ENCODE peak calls at places on chromosome 9, in ten cellular contexts. J, K, C, X, D, Y, U, O, M and A are unnamed samples. For H3K4me1 and H3K9me3, the result is how much of the 10 kb centered on the place peaks cover.

GRCh38 chr9:131642496-131643083 is 97.3 kb downstream of the PRRT1B start:
- DNase-seq in J (no peak), K (no peak), C (no peak), X (no peak), D (no peak), Y (no peak), U (no peak), O (no peak), M (no peak), A (no peak)

GRCh38 chr9:71630371-71630770 is 137.9 kb downstream of the CEMIP2 start:
- DNase-seq in J (no peak), K (no peak), C (no peak), X (no peak), D (no peak), Y (no peak), U (no peak), O (no peak), M (peak), A (no peak)

GRCh38 chr9:118652935-118653334 is 716.3 kb downstream of the BRINP1 start:
- DNase-seq in J (no peak), K (no peak), C (no peak), X (no peak), D (no peak), Y (no peak), U (no peak), O (no peak), M (no peak), A (no peak)

GRCh38 chr9:127862075-127863011 is 7.9 kb upstream of the ENG start:
- DNase-seq in J (no peak), K (peak), C (no peak), X (peak), D (peak), Y (no peak), U (no peak), O (peak), M (peak), A (peak)

GRCh38 chr9:127895811-127896210 is 3.6 kb downstream of the ST6GALNAC6 start:
- DNase-seq in J (no peak), K (peak), C (no peak), X (no peak), D (no peak), Y (no peak), U (no peak), O (no peak), M (no peak), A (no peak)

GRCh38 chr9:6506571-6506970 is 93.6 kb downstream of the UHRF2 start:
- DNase-seq in J (no peak), K (no peak), C (peak), X (no peak), D (no peak), Y (peak), U (no peak), O (no peak), M (no peak), A (no peak)

GRCh38 chr9:89359018-89359417 is 40.7 kb downstream of the SECISBP2 start:
- DNase-seq in J (no peak), K (no peak), C (no peak), X (no peak), D (no peak), Y (no peak), U (no peak), O (no peak), M (no peak), A (no peak)

GRCh38 chr9:14351206-14351605 is 37.3 kb upstream of the NFIB start:
- DNase-seq in J (no peak), K (no peak), C (no peak), X (peak), D (no peak), Y (no peak), U (no peak), O (no peak), M (no peak), A (no peak)

GRCh38 chr9:23567756-23568155 is 258.3 kb downstream of the ELAVL2 start:
- DNase-seq in J (no peak), K (no peak), C (no peak), X (no peak), D (no peak), Y (no peak), U (no peak), O (no peak), M (no peak), A (no peak)

GRCh38 chr9:38010918-38011704 is 57.9 kb downstream of the SHB start:
- DNase-seq in J (no peak), K (no peak), C (no peak), X (no peak), D (no peak), Y (no peak), U (no peak), O (no peak), M (no peak), A (no peak)

GRCh38 chr9:90838098-90838497 is 36.5 kb downstream of the SYK start:
- DNase-seq in J (no peak), K (no peak), C (peak), X (no peak), D (no peak), Y (no peak), U (no peak), O (no peak), M (no peak), A (no peak)

GRCh38 chr9:76394896-76395244 is 644 bp upstream of the RFK start:
- DNase-seq in J (peak), K (no peak), C (peak), X (peak), D (peak), Y (no peak), U (peak), O (no peak), M (peak), A (peak)

GRCh38 chr9:133238272-133238850 is 29.3 kb upstream of the OBP2B start:
- DNase-seq in J (peak), K (peak), C (no peak), X (peak), D (peak), Y (no peak), U (peak), O (peak), M (peak), A (no peak)

GRCh38 chr9:1025131-1025530 is 25.0 kb upstream of the DMRT2 start:
- DNase-seq in J (no peak), K (no peak), C (no peak), X (no peak), D (no peak), Y (no peak), U (no peak), O (no peak), M (no peak), A (no peak)

GRCh38 chr9:2634158-2634557 is 12.6 kb downstream of the VLDLR start:
- DNase-seq in J (no peak), K (no peak), C (no peak), X (no peak), D (no peak), Y (no peak), U (no peak), O (no peak), M (no peak), A (no peak)

GRCh38 chr9:29290519-29290918 is 1717.2 kb upstream of the C9orf72 start:
- DNase-seq in J (no peak), K (no peak), C (no peak), X (no peak), D (no peak), Y (no peak), U (no peak), O (no peak), M (no peak), A (no peak)

GRCh38 chr9:85053206-85053605 is 383.7 kb downstream of the NTRK2 start:
- DNase-seq in J (no peak), K (no peak), C (no peak), X (no peak), D (no peak), Y (no peak), U (no peak), O (no peak), M (no peak), A (no peak)

GRCh38 chr9:116550728-116551436 is 136.2 kb upstream of the TRIM32 start:
- DNase-seq in J (no peak), K (no peak), C (no peak), X (no peak), D (no peak), Y (peak), U (no peak), O (peak), M (no peak), A (no peak)

GRCh38 chr9:137621131-137621757 is 2.4 kb downstream of the EHMT1 start:
- DNase-seq in J (no peak), K (no peak), C (peak), X (no peak), D (no peak), Y (no peak), U (no peak), O (no peak), M (no peak), A (no peak)

GRCh38 chr9:27726244-27727141 is 153.2 kb upstream of the C9orf72 start:
- DNase-seq in J (no peak), K (no peak), C (peak), X (peak), D (peak), Y (peak), U (peak), O (peak), M (peak), A (no peak)

GRCh38 chr9:116941266-116941665 is 254.2 kb downstream of the TRIM32 start:
- DNase-seq in J (no peak), K (no peak), C (no peak), X (no peak), D (no peak), Y (no peak), U (no peak), O (no peak), M (no peak), A (no peak)

GRCh38 chr9:8571648-8572047 is 772.1 kb upstream of the DMAC1 start:
- DNase-seq in J (no peak), K (no peak), C (no peak), X (no peak), D (no peak), Y (no peak), U (no peak), O (no peak), M (no peak), A (no peak)

GRCh38 chr9:100104314-100104713 is 5.3 kb downstream of the INVS start:
- DNase-seq in J (no peak), K (no peak), C (peak), X (no peak), D (no peak), Y (peak), U (no peak), O (no peak), M (no peak), A (no peak)

GRCh38 chr9:114038724-114039313 is 39.3 kb downstream of the AMBP start:
- DNase-seq in J (no peak), K (no peak), C (no peak), X (no peak), D (no peak), Y (no peak), U (no peak), O (no peak), M (no peak), A (no peak)

GRCh38 chr9:37943329-37944265 is 39.7 kb upstream of the SLC25A51 start:
- DNase-seq in J (no peak), K (no peak), C (peak), X (no peak), D (peak), Y (peak), U (no peak), O (peak), M (no peak), A (peak)

GRCh38 chr9:121836382-121836885 is 185.0 kb downstream of the DAB2IP start:
- DNase-seq in J (no peak), K (no peak), C (no peak), X (no peak), D (no peak), Y (no peak), U (no peak), O (peak), M (no peak), A (peak)

GRCh38 chr9:128493424-128493823 is 11.1 kb upstream of the GLE1 start:
- DNase-seq in J (no peak), K (no peak), C (no peak), X (no peak), D (no peak), Y (no peak), U (no peak), O (no peak), M (no peak), A (no peak)

GRCh38 chr9:137385061-137385655 is 37.8 kb downstream of the EXD3 start:
- DNase-seq in J (no peak), K (no peak), C (no peak), X (peak), D (no peak), Y (no peak), U (no peak), O (no peak), M (no peak), A (no peak)

GRCh38 chr9:37121881-37122280 is 1.5 kb downstream of the ZCCHC7 start:
- DNase-seq in J (no peak), K (no peak), C (no peak), X (no peak), D (no peak), Y (no peak), U (no peak), O (no peak), M (no peak), A (no peak)

GRCh38 chr9:110207071-110207923 is 662 bp downstream of the C9orf152 start:
- DNase-seq in J (no peak), K (peak), C (peak), X (no peak), D (peak), Y (no peak), U (no peak), O (no peak), M (no peak), A (no peak)
- H3K27ac ChIP-seq in J (no peak), K (peak), C (peak), X (no peak), D (peak), Y (no peak), U (peak), O (no peak), M (no peak), A (no peak)

DNA sequence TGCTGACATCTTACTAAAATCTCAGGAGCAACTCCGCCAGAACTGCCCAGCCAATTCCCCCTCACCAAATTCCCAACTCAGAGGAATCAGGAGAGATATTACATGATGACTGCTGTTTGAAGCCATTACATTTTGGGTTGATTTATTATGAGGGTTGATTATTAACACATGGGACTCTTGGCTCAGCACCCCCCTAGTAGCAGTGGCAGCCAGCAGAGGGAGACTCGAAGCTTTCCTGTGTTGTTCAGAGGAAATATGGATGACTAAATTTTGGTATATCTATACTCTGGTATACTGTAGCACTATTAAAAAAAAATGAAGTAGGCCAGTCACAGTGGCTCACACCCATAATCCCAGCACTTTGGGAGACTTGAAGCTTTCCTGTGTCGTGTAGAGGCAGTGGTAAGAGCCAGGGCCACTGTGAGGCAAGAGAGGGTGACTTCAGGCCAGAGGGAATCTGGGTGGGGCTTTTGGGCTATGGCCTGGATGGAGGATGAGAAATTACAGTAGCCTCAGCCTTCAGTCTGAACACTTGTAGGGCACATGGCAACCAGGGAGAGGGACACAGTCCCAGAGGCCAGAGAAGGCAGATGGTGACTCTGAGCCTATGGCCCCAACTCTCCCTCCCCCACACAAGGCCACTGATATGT is 111.4 kb downstream of the LHX2 start:
- DNase-seq in J (no peak), K (no peak), C (peak), X (no peak), D (no peak), Y (peak), U (no peak), O (no peak), M (no peak), A (no peak)
- H3K4me1 ChIP-seq in J (under half), K (under half), C (under half), X (under half), D (under half), Y (under half), U (under half), O (under half), M (under half), A (under half)

DNA sequence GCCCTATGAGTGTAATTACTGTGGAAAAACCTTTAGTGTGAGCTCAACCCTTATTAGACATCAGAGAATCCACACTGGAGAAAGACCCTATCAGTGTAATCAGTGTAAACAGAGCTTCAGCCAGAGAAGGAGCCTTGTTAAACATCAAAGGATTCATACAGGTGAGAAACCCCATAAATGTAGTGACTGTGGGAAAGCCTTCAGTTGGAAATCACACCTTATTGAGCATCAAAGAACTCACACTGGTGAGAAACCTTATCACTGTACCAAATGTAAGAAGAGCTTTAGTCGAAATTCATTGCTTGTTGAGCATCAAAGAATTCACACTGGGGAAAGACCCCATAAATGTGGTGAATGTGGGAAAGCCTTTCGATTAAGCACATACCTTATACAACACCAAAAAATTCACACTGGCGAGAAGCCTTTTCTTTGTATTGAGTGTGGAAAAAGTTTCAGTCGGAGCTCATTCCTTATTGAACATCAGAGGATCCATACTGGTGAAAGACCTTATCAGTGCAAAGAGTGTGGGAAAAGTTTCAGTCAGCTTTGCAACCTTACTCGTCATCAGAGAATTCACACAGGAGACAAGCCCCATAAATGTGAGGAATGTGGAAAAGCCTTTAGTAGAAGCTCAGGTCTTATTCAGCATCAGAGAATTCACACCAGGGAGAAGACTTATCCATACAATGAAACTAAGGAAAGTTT is 9.9 kb downstream of the ZNF189 start:
- DNase-seq in J (no peak), K (no peak), C (no peak), X (no peak), D (no peak), Y (no peak), U (no peak), O (no peak), M (no peak), A (no peak)
- H3K9me3 ChIP-seq in J (half or more), K (half or more), C (under half), X (half or more), D (under half), Y (half or more), U (half or more), O (half or more), M (half or more), A (half or more)

DNA sequence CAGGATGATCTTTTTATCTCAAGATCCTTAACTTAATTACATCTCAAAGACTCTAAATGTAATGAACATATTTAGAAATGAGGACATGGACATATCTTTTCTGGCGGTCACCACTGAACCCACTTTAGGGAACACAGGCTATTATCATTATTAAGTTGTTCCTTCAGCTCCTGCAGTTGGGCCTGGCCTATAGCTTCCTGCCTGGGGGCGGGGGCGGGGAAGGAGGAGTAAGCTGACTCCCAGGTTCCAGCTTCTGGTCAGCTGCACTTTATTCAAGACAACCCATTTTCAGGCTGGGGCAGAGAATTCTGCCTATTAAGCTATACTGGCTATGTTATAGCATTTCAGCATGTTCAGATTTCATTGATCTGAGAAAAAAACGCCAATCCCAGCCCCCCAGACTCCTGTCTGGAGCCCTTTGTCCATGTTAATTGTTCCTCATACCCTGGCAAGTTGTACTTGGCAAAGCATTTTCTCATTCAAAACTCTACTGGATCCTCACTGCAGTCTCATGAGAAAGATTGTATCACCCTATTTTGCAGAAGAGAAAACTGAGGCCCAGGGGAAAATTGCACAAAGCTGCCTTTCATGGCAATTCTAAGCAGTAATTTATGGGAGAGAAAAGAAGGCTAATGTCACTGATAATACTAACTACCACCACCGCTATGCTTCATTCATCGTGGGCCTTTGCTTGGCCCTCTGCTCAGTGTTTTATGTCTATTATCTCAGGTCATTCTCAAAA is 25.1 kb downstream of the COL15A1 start:
- DNase-seq in J (no peak), K (no peak), C (no peak), X (no peak), D (no peak), Y (no peak), U (no peak), O (no peak), M (peak), A (no peak)
- H3K27ac ChIP-seq in J (no peak), K (no peak), C (no peak), X (peak), D (no peak), Y (no peak), U (no peak), O (no peak), M (no peak), A (no peak)

DNA sequence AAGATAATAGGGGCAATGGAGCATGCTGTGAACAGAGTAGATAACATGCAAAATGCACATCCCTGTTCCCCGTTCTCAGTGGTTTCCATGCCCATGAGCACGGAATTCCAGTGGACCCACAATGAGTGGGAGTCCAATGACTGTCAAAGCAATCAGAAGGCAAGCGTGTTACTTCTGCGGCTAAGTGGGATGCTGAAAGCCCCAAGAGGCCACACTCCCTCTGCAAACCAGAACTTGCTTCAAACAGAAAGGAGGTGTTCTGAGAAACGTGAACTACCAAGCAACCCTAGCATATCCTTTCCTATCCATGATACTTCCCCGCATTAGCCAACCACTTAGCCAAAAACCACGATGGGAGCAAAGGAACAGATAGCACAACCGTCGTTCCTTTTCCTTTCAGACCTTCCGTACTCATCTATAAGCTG is 21.7 kb upstream of the MVB12B start:
- DNase-seq in J (no peak), K (no peak), C (no peak), X (no peak), D (no peak), Y (no peak), U (no peak), O (no peak), M (no peak), A (no peak)
- H3K4me1 ChIP-seq in J (under half), K (under half), C (under half), X (under half), D (under half), Y (under half), U (under half), O (under half), M (under half), A (under half)

GRCh38 chr9:92846662-92847145 is 31.1 kb downstream of the ZNF484 start:
- DNase-seq in J (no peak), K (no peak), C (no peak), X (no peak), D (no peak), Y (no peak), U (no peak), O (no peak), M (no peak), A (no peak)
- H3K9me3 ChIP-seq in J (half or more), K (half or more), C (under half), X (half or more), D (under half), Y (under half), U (half or more), O (under half), M (under half), A (under half)